ENCODE peak calls at places on chromosome 14, in nine cellular contexts. R is A549, N is uterus, E is pancreas, I is ovary, G is PC-9, M is endodermal cell, H is kidney, T is HCT116. W is an unnamed sample.
A peak's percentile ranks its signal among the peaks of the same experiment; 100 is the strongest.

GRCh38 chr14:103122578-103123127 is 608 bp upstream of the TNFAIP2 start:
- DNase-seq in H (peak; percentile 87), G (peak; percentile 73), E (peak; percentile 76), T (no peak), N (no peak), I (peak; percentile 52), M (peak; percentile 90), R (no peak), W (no peak)

GRCh38 chr14:96205059-96205993 is 687 bp downstream of the BDKRB2 start:
- DNase-seq in T (no peak), N (no peak), R (peak; percentile 30), G (peak; percentile 46), I (no peak), M (peak; percentile 69), E (no peak), H (peak; percentile 46), W (peak; percentile 83)

GRCh38 chr14:73787760-73788508 is 63.7 kb upstream of the PTGR2 start:
- DNase-seq in R (no peak), M (no peak), H (no peak), G (no peak), I (no peak), N (no peak), E (no peak), T (no peak), W (peak; percentile 23)

GRCh38 chr14:105448706-105449111 is 25.9 kb upstream of the CRIP2 start:
- DNase-seq in H (peak; percentile 91), M (peak; percentile 93), I (peak; percentile 66), N (peak; percentile 79), E (peak; percentile 92), R (peak; percentile 87), G (no peak), T (no peak), W (no peak)

GRCh38 chr14:59067135-59067894 is 121.2 kb upstream of the DAAM1 start:
- DNase-seq in G (no peak), E (no peak), T (no peak), I (no peak), R (no peak), N (no peak), H (no peak), M (no peak), W (no peak)

GRCh38 chr14:65301862-65302539 is 110.5 kb upstream of the FUT8 start:
- DNase-seq in I (no peak), G (no peak), H (no peak), R (no peak), E (no peak), M (peak; percentile 72), T (no peak), N (no peak), W (no peak)

GRCh38 chr14:85579957-85580356 is 50.0 kb downstream of the FLRT2 start:
- DNase-seq in H (no peak), N (no peak), I (no peak), G (no peak), M (no peak), T (no peak), R (no peak), E (no peak), W (no peak)

GRCh38 chr14:88895116-88895515 is 70.7 kb downstream of the TTC8 start:
- DNase-seq in R (no peak), T (no peak), M (no peak), G (peak; percentile 67), E (no peak), I (no peak), N (no peak), H (no peak), W (no peak)

GRCh38 chr14:46250113-46250703 is 401.4 kb downstream of the RPL10L start:
- DNase-seq in I (no peak), T (peak; percentile 19), E (no peak), H (no peak), R (peak; percentile 0), M (no peak), G (peak; percentile 36), N (no peak), W (no peak)
- TF ChIP-seq CTCF in I (no peak), T (peak; percentile 39), E (peak; percentile 44), H (peak; percentile 44), R (peak; percentile 33), M (peak; percentile 83), G (peak; percentile 74), N (peak; percentile 38), W (peak; percentile 88)

DNA sequence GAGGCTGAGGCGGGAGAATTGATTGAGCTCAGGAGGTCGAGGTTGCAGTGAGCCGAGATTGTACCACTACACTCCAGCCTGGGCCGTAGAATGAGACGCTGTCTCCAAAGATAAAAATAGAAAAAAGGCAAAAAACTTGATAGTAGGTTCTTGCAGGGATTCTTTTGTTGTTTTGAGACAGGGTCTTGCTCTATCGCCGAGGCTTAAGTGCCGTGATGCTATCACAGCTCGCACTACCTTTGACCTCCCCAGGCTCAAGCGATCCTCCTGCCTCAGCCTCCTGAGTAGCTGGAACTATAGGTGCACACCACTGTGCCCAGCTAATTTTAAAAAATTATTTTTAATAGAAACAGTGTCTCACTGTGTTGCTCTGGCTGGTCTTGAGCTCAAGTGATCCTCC is 4.7 kb downstream of the GOLGA5 start:
- DNase-seq in H (no peak), I (no peak), R (no peak), M (no peak), N (no peak), E (no peak), T (no peak), G (no peak), W (no peak)
- H3K4me1 ChIP-seq in H (peaks cover 9% of the 10 kb centered on the region), I (peaks cover 11% of the 10 kb centered on the region), R (peaks cover 15% of the 10 kb centered on the region), M (no peaks in the 10 kb centered on the region), N (no peaks in the 10 kb centered on the region), E (peaks cover 13% of the 10 kb centered on the region), T (peaks cover 5% of the 10 kb centered on the region), G (peaks cover 12% of the 10 kb centered on the region), W (peaks cover 11% of the 10 kb centered on the region)

GRCh38 chr14:104294983-104295680 is 156.7 kb downstream of the KIF26A start:
- DNase-seq in I (peak; percentile 26), R (no peak), M (peak; percentile 47), H (peak; percentile 57), G (no peak), E (peak; percentile 54), T (no peak), N (no peak), W (peak; percentile 61)

GRCh38 chr14:104294628-104294982 is 156.2 kb downstream of the KIF26A start:
- DNase-seq in I (peak; percentile 22), T (no peak), H (peak; percentile 48), E (peak; percentile 24), N (no peak), R (no peak), M (no peak), G (no peak), W (peak; percentile 50)

GRCh38 chr14:104293231-104293841 is 154.9 kb downstream of the KIF26A start:
- DNase-seq in M (peak; percentile 60), G (no peak), H (peak; percentile 70), R (no peak), I (peak; percentile 28), E (peak; percentile 57), N (no peak), T (no peak), W (peak; percentile 66)

GRCh38 chr14:104292084-104292970 is 153.9 kb downstream of the KIF26A start:
- DNase-seq in H (peak; percentile 39), G (no peak), N (no peak), M (peak; percentile 63), E (peak; percentile 44), T (no peak), I (peak; percentile 14), R (no peak), W (peak; percentile 51)

DNA sequence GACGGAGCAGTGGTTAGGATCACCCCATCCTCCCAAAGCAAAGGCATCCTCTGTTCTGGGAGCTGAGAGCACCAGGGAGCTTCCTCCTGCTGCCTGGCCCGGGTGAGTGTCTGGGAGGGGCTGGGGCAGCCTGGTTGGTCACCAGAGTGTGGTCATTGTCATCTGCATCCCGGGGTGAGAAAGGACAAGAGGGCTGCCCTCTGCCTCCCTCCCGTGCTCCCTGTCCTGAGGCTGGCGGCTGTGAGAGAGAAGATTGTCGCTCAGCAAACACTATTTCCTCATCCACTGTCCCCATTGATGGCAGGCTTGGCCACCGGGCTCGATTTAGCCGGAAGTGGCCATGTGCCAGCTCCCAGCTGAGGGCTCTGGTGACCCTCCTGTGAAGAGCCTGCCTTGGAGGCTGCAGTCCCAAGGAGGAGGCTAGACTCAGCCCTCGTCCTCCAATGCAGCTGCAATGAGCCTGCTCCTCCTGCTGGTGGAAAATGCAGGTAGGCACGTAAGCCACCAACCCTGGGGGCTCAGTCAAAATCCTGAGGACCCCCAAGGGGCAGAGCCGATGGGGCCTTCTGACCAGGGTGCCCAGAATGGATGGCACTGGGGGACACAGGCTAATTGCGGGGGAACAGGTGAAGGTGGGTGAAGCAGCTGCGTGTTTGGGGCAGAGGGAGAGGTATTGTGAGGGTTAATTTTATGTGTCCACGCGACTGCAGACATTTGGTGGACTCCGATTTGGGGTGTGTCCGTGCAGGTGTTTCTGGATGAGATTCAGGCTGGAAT is 155.7 kb downstream of the KIF26A start:
- DNase-seq in T (no peak), I (peak; percentile 38), R (peak; percentile 23), H (peak; percentile 49), M (peak; percentile 72), E (peak; percentile 35), G (no peak), N (no peak), W (peak; percentile 57)
- TF ChIP-seq CTCF in T (peak; percentile 43), I (peak; percentile 17), R (peak; percentile 29), H (no peak), M (peak; percentile 69), E (no peak), G (peak; percentile 42), N (no peak), W (peak; percentile 16)

DNA sequence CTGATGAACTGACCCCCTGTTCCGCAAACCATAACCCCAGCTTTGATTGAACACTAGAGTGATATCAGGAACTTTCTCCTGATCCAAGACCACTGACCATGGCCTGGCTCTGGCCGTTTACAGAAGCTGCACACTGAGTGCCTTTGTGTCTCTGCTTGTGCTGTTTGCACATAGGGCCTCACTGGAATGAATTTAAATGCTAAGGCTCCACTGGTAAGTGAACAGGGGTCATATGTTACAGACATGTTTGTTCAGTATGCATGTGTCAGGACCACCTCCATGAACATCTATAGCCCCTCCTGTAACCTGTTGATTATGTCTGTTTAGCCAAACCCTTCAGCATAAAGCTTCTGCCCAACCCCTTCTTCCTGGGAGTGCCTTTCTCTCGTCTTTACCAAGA is 1239.8 kb downstream of the TMEM121 start:
- DNase-seq in G (no peak), T (no peak), E (no peak), H (no peak), I (no peak), N (no peak), M (no peak), R (no peak), W (no peak)
- H3K4me1 ChIP-seq in G (no peaks in the 10 kb centered on the region), T (no peaks in the 10 kb centered on the region), E (no peaks in the 10 kb centered on the region), H (no peaks in the 10 kb centered on the region), I (no peaks in the 10 kb centered on the region), N (no peaks in the 10 kb centered on the region), M (no peaks in the 10 kb centered on the region), R (no peaks in the 10 kb centered on the region), W (no peaks in the 10 kb centered on the region)

GRCh38 chr14:67158559-67158958 is 30.7 kb upstream of the GARIN2 start:
- DNase-seq in H (no peak), E (no peak), M (no peak), G (no peak), R (no peak), I (no peak), N (no peak), T (no peak), W (no peak)
- TF ChIP-seq CTCF in H (no peak), E (no peak), M (no peak), G (no peak), R (no peak), I (no peak), N (no peak), T (no peak), W (no peak)

GRCh38 chr14:71133296-71133695 is 226.0 kb downstream of the PCNX1 start:
- DNase-seq in N (no peak), I (no peak), H (no peak), T (no peak), E (no peak), G (no peak), R (no peak), M (peak; percentile 7), W (no peak)
- H3K4me1 ChIP-seq in N (no peaks in the 10 kb centered on the region), I (peaks cover 3% of the 10 kb centered on the region), H (no peaks in the 10 kb centered on the region), T (peaks cover 4% of the 10 kb centered on the region), E (no peaks in the 10 kb centered on the region), G (peaks cover 20% of the 10 kb centered on the region), R (no peaks in the 10 kb centered on the region), M (peaks cover 5% of the 10 kb centered on the region), W (peaks cover 15% of the 10 kb centered on the region)

GRCh38 chr14:75884198-75884611 is 97.6 kb downstream of the TGFB3 start:
- DNase-seq in M (peak; percentile 64), H (no peak), I (no peak), E (no peak), G (peak; percentile 67), N (no peak), R (no peak), T (no peak), W (no peak)
- TF ChIP-seq CTCF in M (peak; percentile 56), H (peak; percentile 5), I (no peak), E (no peak), G (peak; percentile 57), N (no peak), R (no peak), T (peak; percentile 54), W (peak; percentile 40)